ENCODE peak calls at places on chromosomes 6 and 20, in eight cellular contexts. One of them, this sample, is unnamed.

GRCh38 chr20:33789109-33789857 is 21.9 kb upstream of the CHMP4B start:
- DNase-seq in stomach: peak; percentile 85
- DNase-seq in esophagus squamous epithelium: no peak
- DNase-seq in IMR-90: peak; percentile 96
- DNase-seq in hepatocyte: peak; percentile 93
- DNase-seq in mesendoderm: peak; percentile 34
- DNase-seq in heart right ventricle: no peak
- DNase-seq in K562: no peak
- DNase-seq in this sample: peak; percentile 76

GRCh38 chr6:44855562-44856494 is 468.3 kb downstream of the CDC5L start:
- DNase-seq in stomach: no peak
- DNase-seq in esophagus squamous epithelium: no peak
- DNase-seq in IMR-90: peak; percentile 56
- DNase-seq in hepatocyte: no peak
- DNase-seq in mesendoderm: no peak
- DNase-seq in heart right ventricle: no peak
- DNase-seq in K562: no peak
- DNase-seq in this sample: peak; percentile 43

GRCh38 chr20:35145141-35145564 is 2.0 kb downstream of the EDEM2 start:
- DNase-seq in stomach: no peak
- DNase-seq in esophagus squamous epithelium: no peak
- DNase-seq in IMR-90: peak; percentile 72
- DNase-seq in hepatocyte: peak; percentile 68
- DNase-seq in mesendoderm: peak; percentile 69
- DNase-seq in heart right ventricle: no peak
- DNase-seq in K562: peak; percentile 54
- DNase-seq in this sample: peak; percentile 66

GRCh38 chr6:106750146-106750900 is 120.9 kb downstream of the QRSL1 start:
- DNase-seq in stomach: no peak
- DNase-seq in esophagus squamous epithelium: no peak
- DNase-seq in IMR-90: no peak
- DNase-seq in hepatocyte: no peak
- DNase-seq in mesendoderm: no peak
- DNase-seq in heart right ventricle: no peak
- DNase-seq in K562: no peak
- DNase-seq in this sample: no peak

GRCh38 chr20:59958626-59959025 is 403 bp downstream of the CDH26 start:
- DNase-seq in stomach: no peak
- DNase-seq in esophagus squamous epithelium: no peak
- DNase-seq in IMR-90: no peak
- DNase-seq in hepatocyte: no peak
- DNase-seq in mesendoderm: no peak
- DNase-seq in heart right ventricle: no peak
- DNase-seq in K562: no peak
- DNase-seq in this sample: no peak

GRCh38 chr6:164345340-164345739 is 930.8 kb downstream of the QKI start:
- DNase-seq in stomach: no peak
- DNase-seq in esophagus squamous epithelium: no peak
- DNase-seq in IMR-90: no peak
- DNase-seq in hepatocyte: no peak
- DNase-seq in mesendoderm: peak; percentile 45
- DNase-seq in heart right ventricle: no peak
- DNase-seq in K562: no peak
- DNase-seq in this sample: no peak

GRCh38 chr6:164640946-164641345 is 668.5 kb downstream of the C6orf118 start:
- DNase-seq in stomach: no peak
- DNase-seq in esophagus squamous epithelium: no peak
- DNase-seq in IMR-90: no peak
- DNase-seq in hepatocyte: no peak
- DNase-seq in mesendoderm: peak; percentile 54
- DNase-seq in heart right ventricle: no peak
- DNase-seq in K562: no peak
- DNase-seq in this sample: no peak

GRCh38 chr20:45104786-45105185 is 3.9 kb upstream of the KCNS1 start:
- DNase-seq in stomach: no peak
- DNase-seq in esophagus squamous epithelium: no peak
- DNase-seq in IMR-90: peak; percentile 76
- DNase-seq in hepatocyte: no peak
- DNase-seq in mesendoderm: no peak
- DNase-seq in heart right ventricle: no peak
- DNase-seq in K562: no peak
- DNase-seq in this sample: peak; percentile 40

GRCh38 chr20:64253443-64253842 is 2.1 kb upstream of the PCMTD2 start:
- DNase-seq in stomach: no peak
- DNase-seq in esophagus squamous epithelium: no peak
- DNase-seq in IMR-90: no peak
- DNase-seq in hepatocyte: no peak
- DNase-seq in mesendoderm: no peak
- DNase-seq in heart right ventricle: no peak
- DNase-seq in K562: no peak
- DNase-seq in this sample: no peak

GRCh38 chr20:43102394-43102793 is 87.3 kb downstream of the PTPRT start:
- DNase-seq in stomach: no peak
- DNase-seq in esophagus squamous epithelium: no peak
- DNase-seq in IMR-90: no peak
- DNase-seq in hepatocyte: no peak
- DNase-seq in mesendoderm: peak; percentile 51
- DNase-seq in heart right ventricle: no peak
- DNase-seq in K562: peak; percentile 54
- DNase-seq in this sample: no peak

GRCh38 chr6:722608-723007 is 29.7 kb upstream of the EXOC2 start:
- DNase-seq in stomach: no peak
- DNase-seq in esophagus squamous epithelium: no peak
- DNase-seq in IMR-90: peak; percentile 44
- DNase-seq in hepatocyte: no peak
- DNase-seq in mesendoderm: no peak
- DNase-seq in heart right ventricle: no peak
- DNase-seq in K562: no peak
- DNase-seq in this sample: peak; percentile 73

GRCh38 chr20:24991897-24992419 is 593 bp downstream of the APMAP start:
- DNase-seq in stomach: peak; percentile 33
- DNase-seq in esophagus squamous epithelium: no peak
- DNase-seq in IMR-90: no peak
- DNase-seq in hepatocyte: peak; percentile 54
- DNase-seq in mesendoderm: peak; percentile 30
- DNase-seq in heart right ventricle: peak; percentile 39
- DNase-seq in K562: peak; percentile 18
- DNase-seq in this sample: peak; percentile 56

GRCh38 chr6:39574991-39575390 is 150.2 kb downstream of the KIF6 start:
- DNase-seq in stomach: no peak
- DNase-seq in esophagus squamous epithelium: no peak
- DNase-seq in IMR-90: no peak
- DNase-seq in hepatocyte: no peak
- DNase-seq in mesendoderm: no peak
- DNase-seq in heart right ventricle: no peak
- DNase-seq in K562: no peak
- DNase-seq in this sample: no peak

GRCh38 chr20:44211177-44212039 is 837 bp upstream of the OSER1 start:
- DNase-seq in stomach: no peak
- DNase-seq in esophagus squamous epithelium: no peak
- DNase-seq in IMR-90: peak; percentile 48
- DNase-seq in hepatocyte: peak; percentile 51
- DNase-seq in mesendoderm: no peak
- DNase-seq in heart right ventricle: no peak
- DNase-seq in K562: no peak
- DNase-seq in this sample: peak; percentile 82

GRCh38 chr6:40461643-40462042 is 125.5 kb downstream of the LRFN2 start:
- DNase-seq in stomach: no peak
- DNase-seq in esophagus squamous epithelium: no peak
- DNase-seq in IMR-90: no peak
- DNase-seq in hepatocyte: no peak
- DNase-seq in mesendoderm: no peak
- DNase-seq in heart right ventricle: no peak
- DNase-seq in K562: no peak
- DNase-seq in this sample: no peak

GRCh38 chr20:32261644-32262043 is 15.8 kb upstream of the KIF3B start:
- DNase-seq in stomach: no peak
- DNase-seq in esophagus squamous epithelium: no peak
- DNase-seq in IMR-90: no peak
- DNase-seq in hepatocyte: no peak
- DNase-seq in mesendoderm: no peak
- DNase-seq in heart right ventricle: no peak
- DNase-seq in K562: no peak
- DNase-seq in this sample: no peak
- H3K4me1 ChIP-seq in stomach: peaks cover 13% of the 10 kb centered on the region
- H3K4me1 ChIP-seq in esophagus squamous epithelium: no peaks in the 10 kb centered on the region
- H3K4me1 ChIP-seq in IMR-90: no peaks in the 10 kb centered on the region
- H3K4me1 ChIP-seq in hepatocyte: no peaks in the 10 kb centered on the region
- H3K4me1 ChIP-seq in mesendoderm: no peaks in the 10 kb centered on the region
- H3K4me1 ChIP-seq in heart right ventricle: no peaks in the 10 kb centered on the region
- H3K4me1 ChIP-seq in K562: no peaks in the 10 kb centered on the region
- H3K4me1 ChIP-seq in this sample: no peaks in the 10 kb centered on the region

GRCh38 chr20:5658897-5659296 is 91.3 kb upstream of the SHLD1 start:
- DNase-seq in stomach: peak; percentile 29
- DNase-seq in esophagus squamous epithelium: no peak
- DNase-seq in IMR-90: peak; percentile 91
- DNase-seq in hepatocyte: peak; percentile 80
- DNase-seq in mesendoderm: peak; percentile 22
- DNase-seq in heart right ventricle: peak; percentile 33
- DNase-seq in K562: no peak
- DNase-seq in this sample: peak; percentile 71

GRCh38 chr20:5654557-5654956 is 95.6 kb upstream of the SHLD1 start:
- DNase-seq in stomach: no peak
- DNase-seq in esophagus squamous epithelium: no peak
- DNase-seq in IMR-90: peak; percentile 97
- DNase-seq in hepatocyte: peak; percentile 65
- DNase-seq in mesendoderm: no peak
- DNase-seq in heart right ventricle: no peak
- DNase-seq in K562: no peak
- DNase-seq in this sample: peak; percentile 59

GRCh38 chr20:5656136-5656535 is 94.1 kb upstream of the SHLD1 start:
- DNase-seq in stomach: no peak
- DNase-seq in esophagus squamous epithelium: no peak
- DNase-seq in IMR-90: no peak
- DNase-seq in hepatocyte: no peak
- DNase-seq in mesendoderm: no peak
- DNase-seq in heart right ventricle: no peak
- DNase-seq in K562: no peak
- DNase-seq in this sample: no peak

GRCh38 chr20:5657873-5658200 is 92.4 kb upstream of the SHLD1 start:
- DNase-seq in stomach: no peak
- DNase-seq in esophagus squamous epithelium: no peak
- DNase-seq in IMR-90: no peak
- DNase-seq in hepatocyte: no peak
- DNase-seq in mesendoderm: no peak
- DNase-seq in heart right ventricle: no peak
- DNase-seq in K562: no peak
- DNase-seq in this sample: no peak

DNA sequence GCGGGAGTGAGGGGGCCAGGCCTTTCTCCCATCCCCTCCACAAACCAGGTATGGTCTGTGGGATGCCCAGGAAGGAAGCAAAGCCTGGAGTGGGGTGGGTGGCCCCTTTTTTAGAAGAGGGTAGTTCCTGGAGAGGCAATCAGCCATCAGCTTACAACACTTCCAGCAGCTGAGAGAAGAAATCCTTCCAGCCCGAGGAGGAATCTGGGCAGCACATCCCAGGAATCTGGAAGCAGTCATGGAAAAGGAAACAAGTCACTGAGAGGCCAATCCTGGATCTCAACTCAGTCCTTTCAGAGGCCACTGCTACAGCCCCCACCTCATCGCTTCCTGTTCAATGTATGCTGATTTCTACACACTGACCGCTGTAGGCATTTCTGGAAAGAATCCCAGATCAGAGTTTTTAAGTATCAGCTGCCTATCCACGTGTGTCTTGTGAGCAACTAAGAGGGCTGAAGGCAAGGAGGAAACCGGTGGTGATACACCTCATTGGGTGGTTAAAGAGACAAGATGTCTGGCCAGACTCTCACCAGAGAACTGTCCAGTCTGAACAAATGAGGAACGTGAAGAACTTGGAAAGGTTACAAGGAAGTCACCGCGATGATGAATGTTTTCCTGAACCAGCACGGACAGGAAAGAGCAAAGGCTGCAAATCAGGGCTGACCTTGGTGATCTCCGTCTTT is 92.9 kb upstream of the SHLD1 start:
- DNase-seq in stomach: no peak
- DNase-seq in esophagus squamous epithelium: no peak
- DNase-seq in IMR-90: peak; percentile 99
- DNase-seq in hepatocyte: peak; percentile 65
- DNase-seq in mesendoderm: no peak
- DNase-seq in heart right ventricle: no peak
- DNase-seq in K562: no peak
- DNase-seq in this sample: peak; percentile 94
- H3K4me1 ChIP-seq in stomach: peaks cover 17% of the 10 kb centered on the region
- H3K4me1 ChIP-seq in esophagus squamous epithelium: peaks cover 29% of the 10 kb centered on the region
- H3K4me1 ChIP-seq in IMR-90: peaks cover 30% of the 10 kb centered on the region
- H3K4me1 ChIP-seq in hepatocyte: peaks cover 31% of the 10 kb centered on the region
- H3K4me1 ChIP-seq in mesendoderm: no peaks in the 10 kb centered on the region
- H3K4me1 ChIP-seq in heart right ventricle: peaks cover 27% of the 10 kb centered on the region
- H3K4me1 ChIP-seq in K562: peaks cover 8% of the 10 kb centered on the region
- H3K4me1 ChIP-seq in this sample: peaks cover 38% of the 10 kb centered on the region

DNA sequence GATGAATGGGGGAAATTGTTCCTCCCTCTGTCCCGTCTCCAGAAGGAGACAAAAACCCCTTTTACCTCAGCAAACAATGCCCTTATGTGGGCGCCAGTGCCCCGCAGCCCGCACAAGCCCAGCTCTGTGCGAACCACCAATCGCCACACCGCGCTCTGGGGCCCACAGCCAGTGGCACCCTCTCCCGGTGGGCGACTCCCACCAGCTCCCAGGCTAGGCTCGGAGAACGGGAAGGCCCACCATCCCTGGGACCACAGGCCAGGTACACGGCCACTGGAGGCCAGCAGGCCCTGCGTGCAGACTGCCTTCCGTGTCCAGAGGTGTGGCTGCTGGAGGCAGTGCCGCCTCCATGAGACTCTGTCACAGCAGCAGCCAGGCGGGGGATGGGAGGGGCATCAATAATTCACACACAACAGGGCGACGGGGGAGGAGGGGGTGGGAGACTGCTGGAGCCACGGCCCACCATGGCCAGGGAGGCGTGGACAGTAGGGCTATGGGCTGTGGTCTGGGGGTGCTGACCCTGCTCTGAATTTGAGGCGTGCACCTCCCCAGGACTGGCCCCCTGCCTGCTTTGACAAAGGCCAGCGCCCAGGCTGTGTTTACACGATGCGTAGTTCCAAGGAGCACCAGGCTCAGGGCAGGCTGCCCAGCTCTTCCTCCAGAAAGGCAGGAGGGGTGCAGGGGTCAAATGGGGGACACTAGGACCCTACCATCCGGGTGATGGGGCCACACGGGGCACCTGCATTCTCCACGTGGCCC is 105.7 kb downstream of the ASXL1 start:
- DNase-seq in stomach: peak; percentile 83
- DNase-seq in esophagus squamous epithelium: no peak
- DNase-seq in IMR-90: no peak
- DNase-seq in hepatocyte: peak; percentile 65
- DNase-seq in mesendoderm: no peak
- DNase-seq in heart right ventricle: no peak
- DNase-seq in K562: no peak
- DNase-seq in this sample: no peak
- H3K4me1 ChIP-seq in stomach: peaks cover 59% of the 10 kb centered on the region
- H3K4me1 ChIP-seq in esophagus squamous epithelium: no peaks in the 10 kb centered on the region
- H3K4me1 ChIP-seq in IMR-90: peaks cover 27% of the 10 kb centered on the region
- H3K4me1 ChIP-seq in hepatocyte: peaks cover 58% of the 10 kb centered on the region
- H3K4me1 ChIP-seq in mesendoderm: no peaks in the 10 kb centered on the region
- H3K4me1 ChIP-seq in heart right ventricle: peaks cover 32% of the 10 kb centered on the region
- H3K4me1 ChIP-seq in K562: peaks cover 69% of the 10 kb centered on the region
- H3K4me1 ChIP-seq in this sample: peaks cover 7% of the 10 kb centered on the region

DNA sequence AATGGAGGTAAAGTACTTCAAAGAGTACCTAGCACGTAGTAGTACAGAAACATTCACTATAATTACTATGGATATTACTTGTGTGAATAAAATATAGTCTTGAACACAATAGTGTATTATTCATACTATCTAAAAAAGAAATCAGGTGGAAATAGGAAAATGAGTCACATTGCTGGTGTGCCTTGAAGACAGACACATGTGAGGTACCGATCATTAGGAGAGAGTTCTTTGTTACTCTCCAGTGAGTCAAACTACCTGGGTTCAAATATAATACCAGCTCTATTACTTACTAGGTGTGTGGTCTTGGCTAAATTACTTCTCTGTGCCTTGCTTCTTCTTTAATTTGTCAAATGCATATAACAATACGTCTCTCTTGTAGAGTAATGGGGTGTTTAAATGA is 50.8 kb upstream of the BEND6 start:
- DNase-seq in stomach: no peak
- DNase-seq in esophagus squamous epithelium: no peak
- DNase-seq in IMR-90: no peak
- DNase-seq in hepatocyte: no peak
- DNase-seq in mesendoderm: no peak
- DNase-seq in heart right ventricle: no peak
- DNase-seq in K562: no peak
- DNase-seq in this sample: no peak
- H3K4me1 ChIP-seq in stomach: peaks cover 4% of the 10 kb centered on the region
- H3K4me1 ChIP-seq in esophagus squamous epithelium: no peaks in the 10 kb centered on the region
- H3K4me1 ChIP-seq in IMR-90: peaks cover 19% of the 10 kb centered on the region
- H3K4me1 ChIP-seq in hepatocyte: peaks cover 9% of the 10 kb centered on the region
- H3K4me1 ChIP-seq in mesendoderm: no peaks in the 10 kb centered on the region
- H3K4me1 ChIP-seq in heart right ventricle: no peaks in the 10 kb centered on the region
- H3K4me1 ChIP-seq in K562: no peaks in the 10 kb centered on the region
- H3K4me1 ChIP-seq in this sample: peaks cover 19% of the 10 kb centered on the region